ENCODE peak calls at places on chromosomes 3 and 15, in eight cellular contexts. One of them, this sample, is unnamed.

GRCh38 chr15:35522061-35522460 is 23.9 kb downstream of the DPH6 start:
- DNase-seq in astrocyte: no peak
- DNase-seq in pancreas: no peak
- DNase-seq in esophagus muscularis mucosa: no peak
- DNase-seq in aorta: no peak
- DNase-seq in heart right ventricle: no peak
- DNase-seq in CD4-positive, CD25-positive, alpha-beta regulatory T cell: no peak
- DNase-seq in A549: no peak
- DNase-seq in this sample: no peak

GRCh38 chr3:72490688-72491430 is 357.4 kb downstream of the SHQ1 start:
- DNase-seq in CD4-positive, CD25-positive, alpha-beta regulatory T cell: no peak
- DNase-seq in astrocyte: no peak
- DNase-seq in heart right ventricle: no peak
- DNase-seq in pancreas: no peak
- DNase-seq in aorta: peak; percentile 55
- DNase-seq in esophagus muscularis mucosa: no peak
- DNase-seq in A549: no peak
- DNase-seq in this sample: no peak

GRCh38 chr3:107981471-107982111 is 109.2 kb downstream of the CD47 start:
- DNase-seq in astrocyte: no peak
- DNase-seq in A549: no peak
- DNase-seq in esophagus muscularis mucosa: no peak
- DNase-seq in pancreas: peak; percentile 30
- DNase-seq in CD4-positive, CD25-positive, alpha-beta regulatory T cell: no peak
- DNase-seq in heart right ventricle: peak; percentile 47
- DNase-seq in aorta: peak; percentile 55
- DNase-seq in this sample: no peak

GRCh38 chr3:52926556-52926955 is 29.2 kb upstream of the STIMATE start:
- DNase-seq in astrocyte: no peak
- DNase-seq in aorta: no peak
- DNase-seq in A549: no peak
- DNase-seq in CD4-positive, CD25-positive, alpha-beta regulatory T cell: no peak
- DNase-seq in heart right ventricle: no peak
- DNase-seq in pancreas: no peak
- DNase-seq in esophagus muscularis mucosa: no peak
- DNase-seq in this sample: no peak

GRCh38 chr3:176696816-176697215 is 500.5 kb downstream of the TBL1XR1 start:
- DNase-seq in heart right ventricle: no peak
- DNase-seq in CD4-positive, CD25-positive, alpha-beta regulatory T cell: no peak
- DNase-seq in A549: no peak
- DNase-seq in esophagus muscularis mucosa: no peak
- DNase-seq in aorta: no peak
- DNase-seq in astrocyte: no peak
- DNase-seq in pancreas: no peak
- DNase-seq in this sample: no peak

GRCh38 chr15:52790166-52790708 is at the start of gene ONECUT1:
- DNase-seq in heart right ventricle: peak; percentile 63
- DNase-seq in aorta: no peak
- DNase-seq in esophagus muscularis mucosa: no peak
- DNase-seq in astrocyte: no peak
- DNase-seq in A549: peak; percentile 63
- DNase-seq in CD4-positive, CD25-positive, alpha-beta regulatory T cell: no peak
- DNase-seq in pancreas: peak; percentile 90
- DNase-seq in this sample: peak; percentile 88

GRCh38 chr3:173725507-173725906 is 328.0 kb downstream of the NLGN1 start:
- DNase-seq in A549: no peak
- DNase-seq in aorta: no peak
- DNase-seq in pancreas: no peak
- DNase-seq in astrocyte: peak; percentile 78
- DNase-seq in CD4-positive, CD25-positive, alpha-beta regulatory T cell: no peak
- DNase-seq in esophagus muscularis mucosa: no peak
- DNase-seq in heart right ventricle: no peak
- DNase-seq in this sample: no peak

GRCh38 chr3:60386311-60386710 is 864.9 kb downstream of the FHIT start:
- DNase-seq in astrocyte: no peak
- DNase-seq in heart right ventricle: no peak
- DNase-seq in pancreas: no peak
- DNase-seq in aorta: no peak
- DNase-seq in CD4-positive, CD25-positive, alpha-beta regulatory T cell: no peak
- DNase-seq in A549: no peak
- DNase-seq in esophagus muscularis mucosa: no peak
- DNase-seq in this sample: no peak

GRCh38 chr3:132519914-132520313 is 77.2 kb upstream of the ACKR4 start:
- DNase-seq in esophagus muscularis mucosa: no peak
- DNase-seq in A549: no peak
- DNase-seq in heart right ventricle: no peak
- DNase-seq in pancreas: no peak
- DNase-seq in aorta: no peak
- DNase-seq in astrocyte: no peak
- DNase-seq in CD4-positive, CD25-positive, alpha-beta regulatory T cell: no peak
- DNase-seq in this sample: no peak

GRCh38 chr3:57982561-57983243 is 25.5 kb upstream of the FLNB start:
- DNase-seq in CD4-positive, CD25-positive, alpha-beta regulatory T cell: no peak
- DNase-seq in heart right ventricle: no peak
- DNase-seq in astrocyte: no peak
- DNase-seq in pancreas: no peak
- DNase-seq in aorta: no peak
- DNase-seq in esophagus muscularis mucosa: no peak
- DNase-seq in A549: no peak
- DNase-seq in this sample: no peak

GRCh38 chr15:92377083-92377789 is 16.4 kb upstream of the ST8SIA2 start:
- DNase-seq in A549: peak; percentile 47
- DNase-seq in aorta: no peak
- DNase-seq in CD4-positive, CD25-positive, alpha-beta regulatory T cell: no peak
- DNase-seq in astrocyte: peak; percentile 10
- DNase-seq in heart right ventricle: peak; percentile 35
- DNase-seq in pancreas: no peak
- DNase-seq in esophagus muscularis mucosa: no peak
- DNase-seq in this sample: no peak

GRCh38 chr3:170865209-170866094 is 4.5 kb downstream of the RPL22L1 start:
- DNase-seq in CD4-positive, CD25-positive, alpha-beta regulatory T cell: no peak
- DNase-seq in pancreas: no peak
- DNase-seq in aorta: no peak
- DNase-seq in esophagus muscularis mucosa: no peak
- DNase-seq in heart right ventricle: no peak
- DNase-seq in astrocyte: no peak
- DNase-seq in A549: peak; percentile 6
- DNase-seq in this sample: no peak

GRCh38 chr3:184635126-184635525 is 73.5 kb downstream of the EPHB3 start:
- DNase-seq in heart right ventricle: peak; percentile 59
- DNase-seq in astrocyte: no peak
- DNase-seq in A549: no peak
- DNase-seq in esophagus muscularis mucosa: no peak
- DNase-seq in aorta: no peak
- DNase-seq in CD4-positive, CD25-positive, alpha-beta regulatory T cell: no peak
- DNase-seq in pancreas: no peak
- DNase-seq in this sample: no peak

GRCh38 chr3:169264711-169265110 is 398.8 kb downstream of the MECOM start:
- DNase-seq in pancreas: peak; percentile 64
- DNase-seq in astrocyte: peak; percentile 47
- DNase-seq in A549: no peak
- DNase-seq in esophagus muscularis mucosa: no peak
- DNase-seq in heart right ventricle: no peak
- DNase-seq in CD4-positive, CD25-positive, alpha-beta regulatory T cell: no peak
- DNase-seq in aorta: no peak
- DNase-seq in this sample: no peak

GRCh38 chr3:85678713-85679112 is 719.9 kb downstream of the CADM2 start:
- DNase-seq in pancreas: no peak
- DNase-seq in A549: no peak
- DNase-seq in esophagus muscularis mucosa: no peak
- DNase-seq in aorta: no peak
- DNase-seq in astrocyte: peak; percentile 2
- DNase-seq in heart right ventricle: no peak
- DNase-seq in CD4-positive, CD25-positive, alpha-beta regulatory T cell: no peak
- DNase-seq in this sample: no peak

GRCh38 chr3:152021951-152022461 is 148.6 kb downstream of the SUCNR1 start:
- DNase-seq in pancreas: no peak
- DNase-seq in astrocyte: peak; percentile 58
- DNase-seq in CD4-positive, CD25-positive, alpha-beta regulatory T cell: no peak
- DNase-seq in heart right ventricle: no peak
- DNase-seq in aorta: peak; percentile 50
- DNase-seq in esophagus muscularis mucosa: no peak
- DNase-seq in A549: peak; percentile 58
- DNase-seq in this sample: no peak

GRCh38 chr15:67080900-67081431 is 15.6 kb downstream of the SMAD3 start:
- DNase-seq in astrocyte: peak; percentile 90
- DNase-seq in esophagus muscularis mucosa: no peak
- DNase-seq in CD4-positive, CD25-positive, alpha-beta regulatory T cell: no peak
- DNase-seq in aorta: peak; percentile 79
- DNase-seq in A549: peak; percentile 71
- DNase-seq in pancreas: no peak
- DNase-seq in heart right ventricle: no peak
- DNase-seq in this sample: no peak

GRCh38 chr3:141436180-141436579 is 50.6 kb upstream of the RASA2 start:
- DNase-seq in aorta: no peak
- DNase-seq in astrocyte: no peak
- DNase-seq in esophagus muscularis mucosa: no peak
- DNase-seq in pancreas: peak; percentile 34
- DNase-seq in A549: no peak
- DNase-seq in CD4-positive, CD25-positive, alpha-beta regulatory T cell: no peak
- DNase-seq in heart right ventricle: no peak
- DNase-seq in this sample: peak; percentile 54
- H3K4me1 ChIP-seq in aorta: peaks cover 17% of the 10 kb centered on the region
- H3K4me1 ChIP-seq in astrocyte: peaks cover 13% of the 10 kb centered on the region
- H3K4me1 ChIP-seq in esophagus muscularis mucosa: peaks cover 94% of the 10 kb centered on the region
- H3K4me1 ChIP-seq in pancreas: no peaks in the 10 kb centered on the region
- H3K4me1 ChIP-seq in A549: peaks cover 63% of the 10 kb centered on the region
- H3K4me1 ChIP-seq in CD4-positive, CD25-positive, alpha-beta regulatory T cell: peaks cover 17% of the 10 kb centered on the region
- H3K4me1 ChIP-seq in heart right ventricle: peaks cover 81% of the 10 kb centered on the region
- H3K4me1 ChIP-seq in this sample: peaks cover 29% of the 10 kb centered on the region

GRCh38 chr15:85751731-85752421 is 42.8 kb downstream of the KLHL25 start:
- DNase-seq in CD4-positive, CD25-positive, alpha-beta regulatory T cell: no peak
- DNase-seq in aorta: no peak
- DNase-seq in esophagus muscularis mucosa: no peak
- DNase-seq in pancreas: no peak
- DNase-seq in A549: no peak
- DNase-seq in heart right ventricle: no peak
- DNase-seq in astrocyte: no peak
- DNase-seq in this sample: no peak
- H3K27ac ChIP-seq in CD4-positive, CD25-positive, alpha-beta regulatory T cell: no peak overlapping the region
- H3K27ac ChIP-seq in aorta: no peak overlapping the region
- H3K27ac ChIP-seq in esophagus muscularis mucosa: peak overlapping the region; percentile 79
- H3K27ac ChIP-seq in pancreas: no peak overlapping the region
- H3K27ac ChIP-seq in A549: no peak overlapping the region
- H3K27ac ChIP-seq in heart right ventricle: peak overlapping the region; percentile 75
- H3K27ac ChIP-seq in astrocyte: no peak overlapping the region
- H3K27ac ChIP-seq in this sample: no peak overlapping the region

GRCh38 chr3:128409621-128410581 is 56.8 kb downstream of the DNAJB8 start:
- DNase-seq in aorta: no peak
- DNase-seq in pancreas: no peak
- DNase-seq in astrocyte: no peak
- DNase-seq in CD4-positive, CD25-positive, alpha-beta regulatory T cell: no peak
- DNase-seq in A549: no peak
- DNase-seq in esophagus muscularis mucosa: no peak
- DNase-seq in heart right ventricle: no peak
- DNase-seq in this sample: no peak

GRCh38 chr3:128405554-128406277 is 61.0 kb downstream of the DNAJB8 start:
- DNase-seq in A549: no peak
- DNase-seq in aorta: no peak
- DNase-seq in esophagus muscularis mucosa: no peak
- DNase-seq in astrocyte: no peak
- DNase-seq in pancreas: no peak
- DNase-seq in heart right ventricle: no peak
- DNase-seq in CD4-positive, CD25-positive, alpha-beta regulatory T cell: no peak
- DNase-seq in this sample: no peak

GRCh38 chr3:128408693-128409620 is 57.7 kb downstream of the DNAJB8 start:
- DNase-seq in A549: no peak
- DNase-seq in esophagus muscularis mucosa: no peak
- DNase-seq in astrocyte: no peak
- DNase-seq in CD4-positive, CD25-positive, alpha-beta regulatory T cell: no peak
- DNase-seq in aorta: no peak
- DNase-seq in heart right ventricle: peak; percentile 48
- DNase-seq in pancreas: peak; percentile 56
- DNase-seq in this sample: no peak

GRCh38 chr3:128407986-128408692 is 58.6 kb downstream of the DNAJB8 start:
- DNase-seq in esophagus muscularis mucosa: no peak
- DNase-seq in CD4-positive, CD25-positive, alpha-beta regulatory T cell: no peak
- DNase-seq in heart right ventricle: no peak
- DNase-seq in A549: no peak
- DNase-seq in aorta: no peak
- DNase-seq in pancreas: no peak
- DNase-seq in astrocyte: no peak
- DNase-seq in this sample: no peak

DNA sequence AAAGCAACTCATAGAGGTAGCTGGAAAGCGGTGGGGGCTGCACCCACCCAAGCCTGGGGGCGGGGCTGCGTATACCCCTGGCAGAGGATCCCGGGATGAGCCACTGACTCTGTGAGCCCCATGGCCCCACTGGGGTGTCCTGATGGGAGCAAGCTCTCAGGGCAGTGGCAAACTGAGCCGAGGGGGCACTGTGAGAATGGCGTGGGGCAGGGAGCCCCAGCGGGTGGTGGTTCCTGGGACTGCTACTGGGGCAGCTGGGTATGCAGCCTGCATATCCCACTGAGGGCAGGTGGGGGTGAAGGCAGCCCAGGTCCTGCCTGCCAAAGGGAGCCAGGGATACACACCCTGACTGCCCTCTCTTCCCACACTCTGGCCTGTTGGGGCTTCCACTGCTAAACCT is 59.4 kb downstream of the DNAJB8 start:
- DNase-seq in astrocyte: no peak
- DNase-seq in aorta: no peak
- DNase-seq in heart right ventricle: no peak
- DNase-seq in pancreas: no peak
- DNase-seq in CD4-positive, CD25-positive, alpha-beta regulatory T cell: no peak
- DNase-seq in esophagus muscularis mucosa: no peak
- DNase-seq in A549: no peak
- DNase-seq in this sample: no peak
- H3K4me1 ChIP-seq in astrocyte: no peaks in the 10 kb centered on the region
- H3K4me1 ChIP-seq in aorta: no peaks in the 10 kb centered on the region
- H3K4me1 ChIP-seq in heart right ventricle: peaks cover 21% of the 10 kb centered on the region
- H3K4me1 ChIP-seq in pancreas: peaks cover 19% of the 10 kb centered on the region
- H3K4me1 ChIP-seq in CD4-positive, CD25-positive, alpha-beta regulatory T cell: no peaks in the 10 kb centered on the region
- H3K4me1 ChIP-seq in esophagus muscularis mucosa: no peaks in the 10 kb centered on the region
- H3K4me1 ChIP-seq in A549: no peaks in the 10 kb centered on the region
- H3K4me1 ChIP-seq in this sample: no peaks in the 10 kb centered on the region

DNA sequence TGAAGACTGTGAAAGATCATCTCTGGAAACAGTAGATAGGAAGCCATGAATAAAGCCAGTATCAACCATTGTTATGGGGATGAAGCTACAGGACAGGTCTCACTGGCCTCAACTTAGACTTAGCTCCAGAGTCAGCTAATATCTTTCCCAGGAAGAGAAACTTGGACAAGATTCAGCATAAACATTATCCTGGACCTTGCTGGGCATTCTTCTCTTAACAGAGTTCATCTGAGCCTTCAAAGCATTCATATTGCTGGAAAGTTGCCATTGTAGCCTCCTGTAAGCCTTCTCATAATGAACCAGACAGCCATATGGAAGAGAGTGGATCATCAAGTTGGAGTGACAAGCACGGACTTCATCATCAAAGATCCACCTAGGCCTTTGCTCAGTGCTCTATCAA is 386.4 kb upstream of the THBS1 start:
- DNase-seq in esophagus muscularis mucosa: no peak
- DNase-seq in astrocyte: peak; percentile 74
- DNase-seq in pancreas: no peak
- DNase-seq in aorta: no peak
- DNase-seq in CD4-positive, CD25-positive, alpha-beta regulatory T cell: no peak
- DNase-seq in A549: no peak
- DNase-seq in heart right ventricle: no peak
- DNase-seq in this sample: no peak
- H3K27ac ChIP-seq in esophagus muscularis mucosa: no peak overlapping the region
- H3K27ac ChIP-seq in astrocyte: peak overlapping the region; percentile 32
- H3K27ac ChIP-seq in pancreas: no peak overlapping the region
- H3K27ac ChIP-seq in aorta: no peak overlapping the region
- H3K27ac ChIP-seq in CD4-positive, CD25-positive, alpha-beta regulatory T cell: no peak overlapping the region
- H3K27ac ChIP-seq in A549: peak overlapping the region; percentile 81
- H3K27ac ChIP-seq in heart right ventricle: no peak overlapping the region
- H3K27ac ChIP-seq in this sample: no peak overlapping the region

GRCh38 chr3:37993811-37994638 is 3.4 kb downstream of the VILL start:
- DNase-seq in aorta: peak; percentile 93
- DNase-seq in astrocyte: peak; percentile 70
- DNase-seq in CD4-positive, CD25-positive, alpha-beta regulatory T cell: peak; percentile 46
- DNase-seq in A549: no peak
- DNase-seq in pancreas: peak; percentile 27
- DNase-seq in heart right ventricle: peak; percentile 76
- DNase-seq in esophagus muscularis mucosa: peak; percentile 96
- DNase-seq in this sample: peak; percentile 73
- H3K4me1 ChIP-seq in aorta: no peaks in the 10 kb centered on the region
- H3K4me1 ChIP-seq in astrocyte: peaks cover 12% of the 10 kb centered on the region
- H3K4me1 ChIP-seq in CD4-positive, CD25-positive, alpha-beta regulatory T cell: peaks cover 56% of the 10 kb centered on the region
- H3K4me1 ChIP-seq in A549: peaks cover 8% of the 10 kb centered on the region
- H3K4me1 ChIP-seq in pancreas: peaks cover 6% of the 10 kb centered on the region
- H3K4me1 ChIP-seq in heart right ventricle: peaks cover 22% of the 10 kb centered on the region
- H3K4me1 ChIP-seq in esophagus muscularis mucosa: peaks cover 33% of the 10 kb centered on the region
- H3K4me1 ChIP-seq in this sample: peaks cover 6% of the 10 kb centered on the region

This sample was measured in right lobe of liver.